ENCODE peak calls at places on chromosomes 5 and 9, in ten cellular contexts. One of them, this sample, is unnamed.

GRCh38 chr9:38022995-38023394 is 46.0 kb downstream of the SHB start:
- DNase-seq in cerebellum: no peak
- DNase-seq in dermis blood vessel endothelial cell: no peak
- DNase-seq in upper lobe of right lung: peak
- DNase-seq in GDM1: no peak
- DNase-seq in neuronal stem cell: no peak
- DNase-seq in stimulated activated CD4-positive, alpha-beta T cell treated with anti-CD3 and anti-CD28 coated beads, Interleukin-1b, Interleukin-23, amount 100 ng/mL, for 1 hour: no peak
- DNase-seq in Caco-2: no peak
- DNase-seq in HuH-7.5: no peak
- DNase-seq in H54: no peak
- DNase-seq in this sample: no peak

GRCh38 chr5:134176523-134177196 is at the start of gene SKP1:
- DNase-seq in dermis blood vessel endothelial cell: peak
- DNase-seq in Caco-2: peak
- DNase-seq in cerebellum: peak
- DNase-seq in HuH-7.5: peak
- DNase-seq in stimulated activated CD4-positive, alpha-beta T cell treated with anti-CD3 and anti-CD28 coated beads, Interleukin-1b, Interleukin-23, amount 100 ng/mL, for 1 hour: peak
- DNase-seq in neuronal stem cell: peak
- DNase-seq in upper lobe of right lung: peak
- DNase-seq in H54: peak
- DNase-seq in GDM1: peak
- DNase-seq in this sample: peak

GRCh38 chr5:127293373-127293772 is 2.8 kb downstream of the MEGF10 start:
- DNase-seq in upper lobe of right lung: no peak
- DNase-seq in Caco-2: no peak
- DNase-seq in H54: no peak
- DNase-seq in GDM1: no peak
- DNase-seq in neuronal stem cell: no peak
- DNase-seq in dermis blood vessel endothelial cell: no peak
- DNase-seq in stimulated activated CD4-positive, alpha-beta T cell treated with anti-CD3 and anti-CD28 coated beads, Interleukin-1b, Interleukin-23, amount 100 ng/mL, for 1 hour: no peak
- DNase-seq in HuH-7.5: no peak
- DNase-seq in cerebellum: no peak
- DNase-seq in this sample: no peak

GRCh38 chr5:73115399-73116051 is 4.8 kb upstream of the TMEM171 start:
- DNase-seq in neuronal stem cell: no peak
- DNase-seq in cerebellum: no peak
- DNase-seq in dermis blood vessel endothelial cell: no peak
- DNase-seq in H54: peak
- DNase-seq in HuH-7.5: no peak
- DNase-seq in upper lobe of right lung: no peak
- DNase-seq in GDM1: no peak
- DNase-seq in stimulated activated CD4-positive, alpha-beta T cell treated with anti-CD3 and anti-CD28 coated beads, Interleukin-1b, Interleukin-23, amount 100 ng/mL, for 1 hour: no peak
- DNase-seq in Caco-2: peak
- DNase-seq in this sample: no peak

GRCh38 chr9:130699047-130699446 is 5.5 kb downstream of the EXOSC2 start:
- DNase-seq in dermis blood vessel endothelial cell: no peak
- DNase-seq in upper lobe of right lung: peak
- DNase-seq in Caco-2: no peak
- DNase-seq in HuH-7.5: no peak
- DNase-seq in neuronal stem cell: no peak
- DNase-seq in cerebellum: no peak
- DNase-seq in H54: no peak
- DNase-seq in stimulated activated CD4-positive, alpha-beta T cell treated with anti-CD3 and anti-CD28 coated beads, Interleukin-1b, Interleukin-23, amount 100 ng/mL, for 1 hour: no peak
- DNase-seq in GDM1: no peak
- DNase-seq in this sample: no peak

GRCh38 chr5:107361945-107362344 is 308.8 kb downstream of the EFNA5 start:
- DNase-seq in stimulated activated CD4-positive, alpha-beta T cell treated with anti-CD3 and anti-CD28 coated beads, Interleukin-1b, Interleukin-23, amount 100 ng/mL, for 1 hour: no peak
- DNase-seq in cerebellum: no peak
- DNase-seq in GDM1: no peak
- DNase-seq in H54: no peak
- DNase-seq in dermis blood vessel endothelial cell: no peak
- DNase-seq in neuronal stem cell: no peak
- DNase-seq in upper lobe of right lung: no peak
- DNase-seq in HuH-7.5: no peak
- DNase-seq in Caco-2: no peak
- DNase-seq in this sample: peak

GRCh38 chr5:103014983-103015382 is 105.0 kb downstream of the GIN1 start:
- DNase-seq in H54: no peak
- DNase-seq in HuH-7.5: no peak
- DNase-seq in Caco-2: no peak
- DNase-seq in neuronal stem cell: no peak
- DNase-seq in upper lobe of right lung: no peak
- DNase-seq in cerebellum: no peak
- DNase-seq in GDM1: no peak
- DNase-seq in stimulated activated CD4-positive, alpha-beta T cell treated with anti-CD3 and anti-CD28 coated beads, Interleukin-1b, Interleukin-23, amount 100 ng/mL, for 1 hour: no peak
- DNase-seq in dermis blood vessel endothelial cell: no peak
- DNase-seq in this sample: no peak

GRCh38 chr5:14742427-14743010 is 78.0 kb downstream of the OTULIN start:
- DNase-seq in upper lobe of right lung: no peak
- DNase-seq in dermis blood vessel endothelial cell: no peak
- DNase-seq in GDM1: no peak
- DNase-seq in cerebellum: no peak
- DNase-seq in H54: no peak
- DNase-seq in stimulated activated CD4-positive, alpha-beta T cell treated with anti-CD3 and anti-CD28 coated beads, Interleukin-1b, Interleukin-23, amount 100 ng/mL, for 1 hour: no peak
- DNase-seq in Caco-2: no peak
- DNase-seq in HuH-7.5: no peak
- DNase-seq in neuronal stem cell: no peak
- DNase-seq in this sample: no peak

GRCh38 chr5:1033178-1033577 is 24.6 kb downstream of the NKD2 start:
- DNase-seq in stimulated activated CD4-positive, alpha-beta T cell treated with anti-CD3 and anti-CD28 coated beads, Interleukin-1b, Interleukin-23, amount 100 ng/mL, for 1 hour: no peak
- DNase-seq in H54: no peak
- DNase-seq in cerebellum: no peak
- DNase-seq in dermis blood vessel endothelial cell: no peak
- DNase-seq in GDM1: no peak
- DNase-seq in Caco-2: no peak
- DNase-seq in HuH-7.5: no peak
- DNase-seq in neuronal stem cell: no peak
- DNase-seq in upper lobe of right lung: no peak
- DNase-seq in this sample: no peak

GRCh38 chr5:149846021-149846420 is 98.6 kb downstream of the PDE6A start:
- DNase-seq in upper lobe of right lung: no peak
- DNase-seq in cerebellum: no peak
- DNase-seq in neuronal stem cell: no peak
- DNase-seq in dermis blood vessel endothelial cell: no peak
- DNase-seq in HuH-7.5: no peak
- DNase-seq in H54: no peak
- DNase-seq in stimulated activated CD4-positive, alpha-beta T cell treated with anti-CD3 and anti-CD28 coated beads, Interleukin-1b, Interleukin-23, amount 100 ng/mL, for 1 hour: no peak
- DNase-seq in GDM1: no peak
- DNase-seq in Caco-2: no peak
- DNase-seq in this sample: no peak

GRCh38 chr5:142181096-142181495 is 72.5 kb downstream of the NDFIP1 start:
- DNase-seq in upper lobe of right lung: no peak
- DNase-seq in GDM1: no peak
- DNase-seq in dermis blood vessel endothelial cell: no peak
- DNase-seq in H54: no peak
- DNase-seq in neuronal stem cell: no peak
- DNase-seq in cerebellum: no peak
- DNase-seq in stimulated activated CD4-positive, alpha-beta T cell treated with anti-CD3 and anti-CD28 coated beads, Interleukin-1b, Interleukin-23, amount 100 ng/mL, for 1 hour: no peak
- DNase-seq in HuH-7.5: no peak
- DNase-seq in Caco-2: peak
- DNase-seq in this sample: no peak

GRCh38 chr9:114225534-114226288 is 70.4 kb downstream of the COL27A1 start:
- DNase-seq in HuH-7.5: no peak
- DNase-seq in dermis blood vessel endothelial cell: peak
- DNase-seq in Caco-2: no peak
- DNase-seq in H54: peak
- DNase-seq in upper lobe of right lung: no peak
- DNase-seq in neuronal stem cell: no peak
- DNase-seq in GDM1: no peak
- DNase-seq in stimulated activated CD4-positive, alpha-beta T cell treated with anti-CD3 and anti-CD28 coated beads, Interleukin-1b, Interleukin-23, amount 100 ng/mL, for 1 hour: no peak
- DNase-seq in cerebellum: no peak
- DNase-seq in this sample: no peak

GRCh38 chr5:152532714-152533113 is 127.6 kb upstream of the NMUR2 start:
- DNase-seq in HuH-7.5: no peak
- DNase-seq in Caco-2: no peak
- DNase-seq in GDM1: no peak
- DNase-seq in upper lobe of right lung: no peak
- DNase-seq in stimulated activated CD4-positive, alpha-beta T cell treated with anti-CD3 and anti-CD28 coated beads, Interleukin-1b, Interleukin-23, amount 100 ng/mL, for 1 hour: no peak
- DNase-seq in cerebellum: peak
- DNase-seq in neuronal stem cell: peak
- DNase-seq in H54: peak
- DNase-seq in dermis blood vessel endothelial cell: peak
- DNase-seq in this sample: no peak

GRCh38 chr9:135662758-135663450 is at the start of gene LCN9:
- DNase-seq in stimulated activated CD4-positive, alpha-beta T cell treated with anti-CD3 and anti-CD28 coated beads, Interleukin-1b, Interleukin-23, amount 100 ng/mL, for 1 hour: no peak
- DNase-seq in dermis blood vessel endothelial cell: peak
- DNase-seq in Caco-2: no peak
- DNase-seq in GDM1: no peak
- DNase-seq in upper lobe of right lung: no peak
- DNase-seq in cerebellum: no peak
- DNase-seq in neuronal stem cell: peak
- DNase-seq in HuH-7.5: no peak
- DNase-seq in H54: no peak
- DNase-seq in this sample: no peak

GRCh38 chr9:110521211-110521610 is 58.3 kb downstream of the SVEP1 start:
- DNase-seq in dermis blood vessel endothelial cell: no peak
- DNase-seq in upper lobe of right lung: no peak
- DNase-seq in cerebellum: no peak
- DNase-seq in neuronal stem cell: no peak
- DNase-seq in HuH-7.5: no peak
- DNase-seq in H54: no peak
- DNase-seq in GDM1: no peak
- DNase-seq in stimulated activated CD4-positive, alpha-beta T cell treated with anti-CD3 and anti-CD28 coated beads, Interleukin-1b, Interleukin-23, amount 100 ng/mL, for 1 hour: no peak
- DNase-seq in Caco-2: no peak
- DNase-seq in this sample: no peak

GRCh38 chr5:93622240-93622885 is 39.3 kb downstream of the NR2F1 start:
- DNase-seq in stimulated activated CD4-positive, alpha-beta T cell treated with anti-CD3 and anti-CD28 coated beads, Interleukin-1b, Interleukin-23, amount 100 ng/mL, for 1 hour: no peak
- DNase-seq in cerebellum: peak
- DNase-seq in H54: no peak
- DNase-seq in Caco-2: no peak
- DNase-seq in HuH-7.5: no peak
- DNase-seq in neuronal stem cell: no peak
- DNase-seq in GDM1: no peak
- DNase-seq in dermis blood vessel endothelial cell: peak
- DNase-seq in upper lobe of right lung: no peak
- DNase-seq in this sample: no peak

GRCh38 chr9:1869843-1870242 is 145.3 kb upstream of the SMARCA2 start:
- DNase-seq in HuH-7.5: no peak
- DNase-seq in dermis blood vessel endothelial cell: peak
- DNase-seq in H54: no peak
- DNase-seq in Caco-2: no peak
- DNase-seq in stimulated activated CD4-positive, alpha-beta T cell treated with anti-CD3 and anti-CD28 coated beads, Interleukin-1b, Interleukin-23, amount 100 ng/mL, for 1 hour: no peak
- DNase-seq in neuronal stem cell: peak
- DNase-seq in upper lobe of right lung: no peak
- DNase-seq in GDM1: no peak
- DNase-seq in cerebellum: no peak
- DNase-seq in this sample: no peak

GRCh38 chr9:106874031-106874430 is 11.1 kb downstream of the ZNF462 start:
- DNase-seq in GDM1: no peak
- DNase-seq in stimulated activated CD4-positive, alpha-beta T cell treated with anti-CD3 and anti-CD28 coated beads, Interleukin-1b, Interleukin-23, amount 100 ng/mL, for 1 hour: no peak
- DNase-seq in dermis blood vessel endothelial cell: peak
- DNase-seq in H54: no peak
- DNase-seq in upper lobe of right lung: no peak
- DNase-seq in neuronal stem cell: no peak
- DNase-seq in HuH-7.5: no peak
- DNase-seq in Caco-2: no peak
- DNase-seq in cerebellum: no peak
- DNase-seq in this sample: no peak

GRCh38 chr5:141713616-141714309 is 31.7 kb upstream of the ARAP3 start:
- DNase-seq in dermis blood vessel endothelial cell: peak
- DNase-seq in cerebellum: no peak
- DNase-seq in stimulated activated CD4-positive, alpha-beta T cell treated with anti-CD3 and anti-CD28 coated beads, Interleukin-1b, Interleukin-23, amount 100 ng/mL, for 1 hour: no peak
- DNase-seq in HuH-7.5: no peak
- DNase-seq in neuronal stem cell: no peak
- DNase-seq in GDM1: no peak
- DNase-seq in H54: no peak
- DNase-seq in upper lobe of right lung: no peak
- DNase-seq in Caco-2: peak
- DNase-seq in this sample: no peak

GRCh38 chr9:69672828-69673640 is 863 bp upstream of the APBA1 start:
- DNase-seq in cerebellum: peak
- DNase-seq in GDM1: peak
- DNase-seq in upper lobe of right lung: peak
- DNase-seq in Caco-2: peak
- DNase-seq in dermis blood vessel endothelial cell: peak
- DNase-seq in H54: peak
- DNase-seq in stimulated activated CD4-positive, alpha-beta T cell treated with anti-CD3 and anti-CD28 coated beads, Interleukin-1b, Interleukin-23, amount 100 ng/mL, for 1 hour: peak
- DNase-seq in HuH-7.5: peak
- DNase-seq in neuronal stem cell: peak
- DNase-seq in this sample: peak

GRCh38 chr5:1523793-1524480 is at the start of gene LPCAT1:
- DNase-seq in Caco-2: peak
- DNase-seq in stimulated activated CD4-positive, alpha-beta T cell treated with anti-CD3 and anti-CD28 coated beads, Interleukin-1b, Interleukin-23, amount 100 ng/mL, for 1 hour: peak
- DNase-seq in HuH-7.5: peak
- DNase-seq in cerebellum: peak
- DNase-seq in GDM1: peak
- DNase-seq in H54: peak
- DNase-seq in neuronal stem cell: peak
- DNase-seq in upper lobe of right lung: peak
- DNase-seq in dermis blood vessel endothelial cell: peak
- DNase-seq in this sample: peak

GRCh38 chr9:16028516-16028915 is 475.7 kb downstream of the CCDC171 start:
- DNase-seq in upper lobe of right lung: no peak
- DNase-seq in GDM1: no peak
- DNase-seq in neuronal stem cell: no peak
- DNase-seq in dermis blood vessel endothelial cell: no peak
- DNase-seq in cerebellum: no peak
- DNase-seq in Caco-2: no peak
- DNase-seq in HuH-7.5: no peak
- DNase-seq in H54: no peak
- DNase-seq in stimulated activated CD4-positive, alpha-beta T cell treated with anti-CD3 and anti-CD28 coated beads, Interleukin-1b, Interleukin-23, amount 100 ng/mL, for 1 hour: no peak
- DNase-seq in this sample: no peak

GRCh38 chr9:136943291-136944093 is 1.0 kb downstream of the FBXW5 start:
- DNase-seq in GDM1: no peak
- DNase-seq in dermis blood vessel endothelial cell: peak
- DNase-seq in HuH-7.5: peak
- DNase-seq in upper lobe of right lung: peak
- DNase-seq in cerebellum: no peak
- DNase-seq in neuronal stem cell: no peak
- DNase-seq in Caco-2: peak
- DNase-seq in stimulated activated CD4-positive, alpha-beta T cell treated with anti-CD3 and anti-CD28 coated beads, Interleukin-1b, Interleukin-23, amount 100 ng/mL, for 1 hour: no peak
- DNase-seq in H54: peak
- DNase-seq in this sample: no peak

GRCh38 chr5:177132504-177133118 is 962 bp upstream of the NSD1 start:
- DNase-seq in HuH-7.5: no peak
- DNase-seq in dermis blood vessel endothelial cell: peak
- DNase-seq in upper lobe of right lung: no peak
- DNase-seq in cerebellum: peak
- DNase-seq in stimulated activated CD4-positive, alpha-beta T cell treated with anti-CD3 and anti-CD28 coated beads, Interleukin-1b, Interleukin-23, amount 100 ng/mL, for 1 hour: no peak
- DNase-seq in H54: no peak
- DNase-seq in Caco-2: peak
- DNase-seq in neuronal stem cell: peak
- DNase-seq in GDM1: no peak
- DNase-seq in this sample: no peak

GRCh38 chr9:125504616-125505015 is 202.4 kb downstream of the MAPKAP1 start:
- DNase-seq in cerebellum: no peak
- DNase-seq in upper lobe of right lung: no peak
- DNase-seq in neuronal stem cell: no peak
- DNase-seq in Caco-2: no peak
- DNase-seq in GDM1: no peak
- DNase-seq in dermis blood vessel endothelial cell: no peak
- DNase-seq in stimulated activated CD4-positive, alpha-beta T cell treated with anti-CD3 and anti-CD28 coated beads, Interleukin-1b, Interleukin-23, amount 100 ng/mL, for 1 hour: no peak
- DNase-seq in H54: no peak
- DNase-seq in HuH-7.5: no peak
- DNase-seq in this sample: no peak

GRCh38 chr5:142248853-142249462 is 75.9 kb downstream of the SPRY4 start:
- DNase-seq in dermis blood vessel endothelial cell: no peak
- DNase-seq in cerebellum: no peak
- DNase-seq in upper lobe of right lung: peak
- DNase-seq in H54: no peak
- DNase-seq in neuronal stem cell: no peak
- DNase-seq in Caco-2: no peak
- DNase-seq in GDM1: no peak
- DNase-seq in HuH-7.5: no peak
- DNase-seq in stimulated activated CD4-positive, alpha-beta T cell treated with anti-CD3 and anti-CD28 coated beads, Interleukin-1b, Interleukin-23, amount 100 ng/mL, for 1 hour: no peak
- DNase-seq in this sample: peak

GRCh38 chr9:96038271-96038670 is 162.8 kb downstream of the ERCC6L2 start:
- DNase-seq in GDM1: no peak
- DNase-seq in neuronal stem cell: no peak
- DNase-seq in Caco-2: no peak
- DNase-seq in dermis blood vessel endothelial cell: no peak
- DNase-seq in upper lobe of right lung: no peak
- DNase-seq in cerebellum: no peak
- DNase-seq in stimulated activated CD4-positive, alpha-beta T cell treated with anti-CD3 and anti-CD28 coated beads, Interleukin-1b, Interleukin-23, amount 100 ng/mL, for 1 hour: no peak
- DNase-seq in HuH-7.5: no peak
- DNase-seq in H54: no peak
- DNase-seq in this sample: no peak

GRCh38 chr5:138953370-138954256 is 78.5 kb upstream of the LRRTM2 start:
- DNase-seq in GDM1: peak
- DNase-seq in upper lobe of right lung: peak
- DNase-seq in H54: no peak
- DNase-seq in HuH-7.5: no peak
- DNase-seq in dermis blood vessel endothelial cell: peak
- DNase-seq in stimulated activated CD4-positive, alpha-beta T cell treated with anti-CD3 and anti-CD28 coated beads, Interleukin-1b, Interleukin-23, amount 100 ng/mL, for 1 hour: no peak
- DNase-seq in neuronal stem cell: no peak
- DNase-seq in Caco-2: peak
- DNase-seq in cerebellum: peak
- DNase-seq in this sample: peak